ENCODE peak calls at places on chromosomes 6 and 20, in six cellular contexts. One of them, this sample, is unnamed.

GRCh38 chr20:35506872-35507638 is 22.4 kb downstream of the C20orf173 start:
- DNase-seq in GM12878: no peak
- DNase-seq in IMR-90: peak; percentile 40
- DNase-seq in HepG2: no peak
- DNase-seq in K562: no peak
- DNase-seq in SK-N-SH: no peak
- DNase-seq in this sample: no peak

GRCh38 chr20:40565681-40566040 is 123.4 kb downstream of the MAFB start:
- DNase-seq in GM12878: no peak
- DNase-seq in IMR-90: no peak
- DNase-seq in HepG2: no peak
- DNase-seq in K562: no peak
- DNase-seq in SK-N-SH: no peak
- DNase-seq in this sample: no peak

GRCh38 chr6:162778603-162779002 is 50.8 kb downstream of the PACRG start:
- DNase-seq in GM12878: no peak
- DNase-seq in IMR-90: no peak
- DNase-seq in HepG2: no peak
- DNase-seq in K562: no peak
- DNase-seq in SK-N-SH: no peak
- DNase-seq in this sample: no peak

GRCh38 chr6:153104220-153104619 is 26.9 kb downstream of the RGS17 start:
- DNase-seq in GM12878: no peak
- DNase-seq in IMR-90: no peak
- DNase-seq in HepG2: no peak
- DNase-seq in K562: no peak
- DNase-seq in SK-N-SH: no peak
- DNase-seq in this sample: no peak

GRCh38 chr6:7904654-7905319 is 5.8 kb downstream of the TXNDC5 start:
- DNase-seq in GM12878: no peak
- DNase-seq in IMR-90: no peak
- DNase-seq in HepG2: no peak
- DNase-seq in K562: no peak
- DNase-seq in SK-N-SH: no peak
- DNase-seq in this sample: no peak

GRCh38 chr20:44586986-44587980 is 4.9 kb downstream of the PKIG start:
- DNase-seq in GM12878: no peak
- DNase-seq in IMR-90: peak; percentile 50
- DNase-seq in HepG2: no peak
- DNase-seq in K562: no peak
- DNase-seq in SK-N-SH: no peak
- DNase-seq in this sample: no peak

GRCh38 chr6:152135755-152136448 is 328.4 kb downstream of the ESR1 start:
- DNase-seq in GM12878: no peak
- DNase-seq in IMR-90: no peak
- DNase-seq in HepG2: peak; percentile 92
- DNase-seq in K562: no peak
- DNase-seq in SK-N-SH: no peak
- DNase-seq in this sample: peak; percentile 32

GRCh38 chr20:43322851-43323250 is 133.1 kb upstream of the PTPRT start:
- DNase-seq in GM12878: no peak
- DNase-seq in IMR-90: peak; percentile 1
- DNase-seq in HepG2: no peak
- DNase-seq in K562: no peak
- DNase-seq in SK-N-SH: peak; percentile 16
- DNase-seq in this sample: peak; percentile 10

GRCh38 chr6:136792066-136792944 is at the start of gene MAP3K5:
- DNase-seq in GM12878: no peak
- DNase-seq in IMR-90: peak; percentile 72
- DNase-seq in HepG2: peak; percentile 33
- DNase-seq in K562: peak; percentile 81
- DNase-seq in SK-N-SH: peak; percentile 84
- DNase-seq in this sample: peak; percentile 84

GRCh38 chr6:29082457-29082856 is 4.7 kb downstream of the OR2B3 start:
- DNase-seq in GM12878: no peak
- DNase-seq in IMR-90: no peak
- DNase-seq in HepG2: no peak
- DNase-seq in K562: no peak
- DNase-seq in SK-N-SH: no peak
- DNase-seq in this sample: no peak

GRCh38 chr6:25331085-25331685 is 52.0 kb downstream of the CARMIL1 start:
- DNase-seq in GM12878: no peak
- DNase-seq in IMR-90: no peak
- DNase-seq in HepG2: no peak
- DNase-seq in K562: no peak
- DNase-seq in SK-N-SH: no peak
- DNase-seq in this sample: no peak
- TF ChIP-seq SMC3 in GM12878: no peak
- TF ChIP-seq SMC3 in IMR-90: no peak
- TF ChIP-seq SMC3 in HepG2: no peak
- TF ChIP-seq SMC3 in K562: no peak
- TF ChIP-seq SMC3 in SK-N-SH: no peak
- TF ChIP-seq SMC3 in this sample: no peak

GRCh38 chr20:22523499-22524392 is 60.6 kb downstream of the FOXA2 start:
- DNase-seq in GM12878: no peak
- DNase-seq in IMR-90: no peak
- DNase-seq in HepG2: peak; percentile 99
- DNase-seq in K562: no peak
- DNase-seq in SK-N-SH: no peak
- DNase-seq in this sample: peak; percentile 28
- TF ChIP-seq SMC3 in GM12878: no peak
- TF ChIP-seq SMC3 in IMR-90: no peak
- TF ChIP-seq SMC3 in HepG2: peak; percentile 58
- TF ChIP-seq SMC3 in K562: no peak
- TF ChIP-seq SMC3 in SK-N-SH: no peak
- TF ChIP-seq SMC3 in this sample: no peak

GRCh38 chr6:150395388-150396009 is 26.7 kb downstream of the IYD start:
- DNase-seq in GM12878: no peak
- DNase-seq in IMR-90: peak; percentile 51
- DNase-seq in HepG2: peak; percentile 60
- DNase-seq in K562: peak; percentile 50
- DNase-seq in SK-N-SH: peak; percentile 43
- DNase-seq in this sample: peak; percentile 47
- TF ChIP-seq SMC3 in GM12878: peak; percentile 59
- TF ChIP-seq SMC3 in IMR-90: peak; percentile 34
- TF ChIP-seq SMC3 in HepG2: peak; percentile 54
- TF ChIP-seq SMC3 in K562: peak; percentile 69
- TF ChIP-seq SMC3 in SK-N-SH: no peak
- TF ChIP-seq SMC3 in this sample: peak; percentile 57

DNA sequence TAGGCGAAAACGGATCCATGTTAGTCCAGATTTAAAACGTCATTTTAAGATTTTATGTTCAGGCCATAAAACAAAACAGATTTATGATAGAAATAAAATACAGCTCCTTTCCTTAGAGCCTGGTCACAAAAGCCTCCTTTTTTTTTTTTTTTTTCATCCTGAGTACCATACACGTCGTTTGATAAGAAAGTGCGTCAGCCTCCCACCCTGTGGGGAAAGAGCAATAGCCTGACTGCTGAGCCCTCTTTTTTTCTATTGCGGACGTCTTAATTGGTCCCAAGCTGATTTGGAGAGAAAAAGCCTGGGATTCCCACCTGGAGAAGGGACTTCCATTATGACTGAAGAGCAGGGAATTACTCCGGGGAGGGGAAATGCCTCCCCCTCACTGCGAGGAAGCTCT is 519.3 kb upstream of the NOX3 start:
- DNase-seq in GM12878: no peak
- DNase-seq in IMR-90: no peak
- DNase-seq in HepG2: no peak
- DNase-seq in K562: no peak
- DNase-seq in SK-N-SH: no peak
- DNase-seq in this sample: no peak
- TF ChIP-seq SMC3 in GM12878: no peak
- TF ChIP-seq SMC3 in IMR-90: no peak
- TF ChIP-seq SMC3 in HepG2: no peak
- TF ChIP-seq SMC3 in K562: no peak
- TF ChIP-seq SMC3 in SK-N-SH: no peak
- TF ChIP-seq SMC3 in this sample: no peak

GRCh38 chr20:39328347-39328746 is 366.2 kb downstream of the DHX35 start:
- DNase-seq in GM12878: no peak
- DNase-seq in IMR-90: no peak
- DNase-seq in HepG2: no peak
- DNase-seq in K562: no peak
- DNase-seq in SK-N-SH: no peak
- DNase-seq in this sample: no peak
- TF ChIP-seq SMC3 in GM12878: no peak
- TF ChIP-seq SMC3 in IMR-90: no peak
- TF ChIP-seq SMC3 in HepG2: no peak
- TF ChIP-seq SMC3 in K562: no peak
- TF ChIP-seq SMC3 in SK-N-SH: no peak
- TF ChIP-seq SMC3 in this sample: no peak

DNA sequence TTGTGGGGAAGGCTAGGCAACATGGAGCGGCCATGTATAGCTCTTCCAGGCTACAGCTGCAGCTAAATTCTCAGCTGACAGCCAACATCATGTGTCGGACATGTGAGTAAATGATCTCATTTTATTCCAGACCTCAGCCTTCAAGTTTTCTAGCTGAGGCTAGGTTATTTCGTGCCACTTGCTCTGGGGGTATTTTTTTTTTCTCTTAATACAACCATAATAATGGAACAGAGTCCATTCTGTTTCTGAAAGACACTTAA is 573.5 kb downstream of the CD109 start:
- DNase-seq in GM12878: no peak
- DNase-seq in IMR-90: peak; percentile 34
- DNase-seq in HepG2: no peak
- DNase-seq in K562: no peak
- DNase-seq in SK-N-SH: no peak
- DNase-seq in this sample: no peak
- TF ChIP-seq SMC3 in GM12878: no peak
- TF ChIP-seq SMC3 in IMR-90: no peak
- TF ChIP-seq SMC3 in HepG2: no peak
- TF ChIP-seq SMC3 in K562: no peak
- TF ChIP-seq SMC3 in SK-N-SH: no peak
- TF ChIP-seq SMC3 in this sample: no peak

DNA sequence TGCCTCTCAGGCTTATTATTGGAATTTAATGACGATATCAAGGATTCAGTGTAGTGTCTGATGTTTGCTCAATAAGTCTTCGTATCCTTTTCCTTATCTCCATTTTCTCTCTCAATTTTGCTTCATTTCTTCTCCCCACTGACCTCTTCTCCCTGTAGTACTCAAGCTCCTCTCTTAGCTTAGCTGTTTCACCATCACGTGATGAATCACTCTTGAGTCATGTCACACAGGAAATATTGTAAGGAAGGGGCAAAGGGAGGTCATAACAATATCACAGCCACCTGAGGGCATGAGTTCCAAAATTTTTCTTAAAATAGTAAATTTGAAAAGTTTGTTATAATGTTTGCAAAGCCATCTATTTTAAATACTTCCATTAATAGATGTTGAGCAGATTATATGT is 392.2 kb upstream of the MARCKS start:
- DNase-seq in GM12878: no peak
- DNase-seq in IMR-90: peak; percentile 85
- DNase-seq in HepG2: no peak
- DNase-seq in K562: no peak
- DNase-seq in SK-N-SH: no peak
- DNase-seq in this sample: peak; percentile 47
- TF ChIP-seq SMC3 in GM12878: no peak
- TF ChIP-seq SMC3 in IMR-90: no peak
- TF ChIP-seq SMC3 in HepG2: no peak
- TF ChIP-seq SMC3 in K562: no peak
- TF ChIP-seq SMC3 in SK-N-SH: no peak
- TF ChIP-seq SMC3 in this sample: no peak